ENCODE peak calls at places on chromosomes 4 and X, in five cellular contexts. F is SK-N-MC, Z is prostate gland, M is HCT116, U is GM23338. I is an unnamed sample.

GRCh38 chr4:119209077-119209476 is 3.4 kb upstream of the USP53 start:
- DNase-seq in M (peak), Z (no peak), F (no peak), U (no peak), I (no peak)

GRCh38 chrX:70264784-70265183 is 3.4 kb upstream of the ARR3 start:
- DNase-seq in U (peak), F (no peak), Z (no peak), M (no peak), I (no peak)

GRCh38 chrX:2487366-2487765 is 13.4 kb downstream of the DHRSX start:
- DNase-seq in Z (no peak), F (no peak), M (no peak), U (no peak), I (peak)

GRCh38 chr4:68734095-68734494 is 63.6 kb upstream of the UGT2B15 start:
- DNase-seq in M (no peak), F (no peak), U (no peak), Z (no peak), I (no peak)

GRCh38 chrX:122703762-122704161 is 480.3 kb upstream of the GRIA3 start:
- DNase-seq in U (peak), Z (no peak), M (no peak), F (no peak), I (no peak)

GRCh38 chr4:147362868-147363440 is 117.9 kb upstream of the EDNRA start:
- DNase-seq in M (no peak), Z (no peak), U (no peak), F (no peak), I (peak)

GRCh38 chr4:170127758-170128157 is 38.0 kb upstream of the AADAT start:
- DNase-seq in F (no peak), U (no peak), Z (no peak), M (no peak), I (no peak)

GRCh38 chr4:91936301-91936700 is 367.5 kb upstream of the GRID2 start:
- DNase-seq in M (no peak), F (peak), Z (no peak), U (no peak), I (no peak)

GRCh38 chrX:48961585-48962091 is 4.2 kb upstream of the OTUD5 start:
- DNase-seq in M (no peak), F (no peak), U (no peak), Z (no peak), I (no peak)

GRCh38 chr4:176622251-176622968 is 170.3 kb downstream of the VEGFC start:
- DNase-seq in M (no peak), Z (no peak), F (no peak), U (no peak), I (no peak)

GRCh38 chr4:47463235-47463956 is at the start of gene COMMD8:
- DNase-seq in F (peak), U (peak), Z (peak), M (peak), I (peak)
- TF ChIP-seq POLR2AphosphoS5 in F (peak), U (peak), Z (peak), M (peak), I (peak)

DNA sequence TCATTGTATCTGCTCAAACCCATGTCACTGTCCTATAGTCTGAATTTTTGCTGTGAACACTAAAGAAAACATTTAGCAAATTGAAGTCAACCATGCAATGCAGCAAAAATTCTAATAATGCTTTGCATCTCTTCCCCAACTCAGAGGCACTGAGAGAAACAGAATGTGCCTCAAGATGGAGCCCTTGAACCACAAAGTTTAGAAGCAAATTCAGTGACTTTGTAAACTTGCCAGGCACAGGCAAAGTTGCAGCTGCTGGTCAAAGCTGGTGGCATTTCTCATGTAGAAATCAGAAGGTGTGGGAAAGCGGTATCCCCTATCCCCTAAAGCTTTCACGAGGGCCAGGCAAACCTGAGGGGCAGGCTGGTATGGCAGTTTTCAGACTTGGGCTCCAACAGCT is 121.7 kb upstream of the DIPK2B start:
- DNase-seq in U (peak), M (peak), F (peak), Z (peak), I (no peak)
- TF ChIP-seq POLR2AphosphoS5 in U (no peak), M (no peak), F (no peak), Z (no peak), I (no peak)

GRCh38 chr4:42328978-42329377 is 68.3 kb upstream of the SHISA3 start:
- DNase-seq in U (no peak), Z (no peak), M (no peak), F (no peak), I (no peak)

GRCh38 chr4:42331040-42331439 is 66.2 kb upstream of the SHISA3 start:
- DNase-seq in U (no peak), Z (no peak), F (no peak), M (no peak), I (no peak)

GRCh38 chr4:42330291-42330690 is 67.0 kb upstream of the SHISA3 start:
- DNase-seq in F (no peak), Z (no peak), M (no peak), U (no peak), I (no peak)

GRCh38 chr4:42329421-42329820 is 67.9 kb upstream of the SHISA3 start:
- DNase-seq in Z (no peak), F (no peak), M (no peak), U (no peak), I (no peak)

DNA sequence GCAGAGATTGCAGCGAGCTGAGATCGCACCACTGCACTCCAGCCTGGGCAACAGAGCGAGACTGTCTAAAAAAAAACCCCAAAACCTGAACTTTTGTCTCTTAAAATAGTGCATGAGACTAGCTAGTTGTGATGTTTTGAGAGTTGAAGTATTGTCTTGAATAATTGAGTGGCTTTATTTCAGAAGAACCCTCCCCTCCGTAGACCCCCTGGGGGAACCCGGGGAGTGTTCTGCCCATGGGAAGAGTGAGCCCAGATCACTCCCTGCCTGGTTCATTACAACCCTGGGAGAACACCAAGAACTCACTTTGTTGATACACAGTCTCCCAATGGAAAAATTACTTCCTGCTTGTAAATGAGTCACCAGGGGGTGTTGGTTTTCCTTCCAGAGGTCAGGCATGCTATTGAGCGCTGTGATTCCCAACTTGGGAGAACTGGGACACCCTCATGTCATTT is 65.3 kb upstream of the SHISA3 start:
- DNase-seq in Z (no peak), F (no peak), U (no peak), M (peak), I (no peak)
- TF ChIP-seq POLR2AphosphoS5 in Z (peak), F (no peak), U (no peak), M (no peak), I (no peak)

DNA sequence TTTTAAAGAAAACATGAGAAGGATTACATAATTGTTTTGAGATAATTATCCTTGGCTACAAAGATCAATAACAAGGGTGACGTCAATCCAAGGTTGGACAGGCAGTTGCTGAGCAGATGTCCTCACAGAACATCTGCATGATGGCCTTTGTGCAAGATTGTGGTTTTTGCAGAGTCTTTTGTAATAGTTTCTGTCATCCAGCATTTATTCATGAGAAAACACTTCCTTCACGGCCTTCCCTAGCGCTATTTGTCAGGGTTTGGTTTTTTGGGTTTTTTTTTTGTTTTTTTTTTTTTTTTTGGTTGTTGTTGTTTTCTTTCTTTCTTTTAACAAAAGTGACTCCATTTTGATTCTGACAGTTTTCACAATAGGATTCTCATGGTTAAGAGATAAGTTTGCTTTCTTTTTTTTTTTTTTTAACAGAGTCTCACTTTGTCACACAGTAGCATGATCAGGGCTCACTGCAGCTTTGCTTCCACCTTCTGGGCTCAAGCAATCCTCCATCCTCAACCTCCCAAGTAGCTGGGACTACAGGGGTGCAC is 31.5 kb upstream of the ELF2 start:
- DNase-seq in Z (no peak), F (no peak), U (no peak), M (no peak), I (no peak)
- TF ChIP-seq POLR2AphosphoS5 in Z (peak), F (no peak), U (no peak), M (no peak), I (peak)

GRCh38 chrX:18422886-18423285 is 2.5 kb upstream of the CDKL5 start:
- DNase-seq in Z (no peak), F (no peak), U (no peak), M (no peak), I (no peak)

GRCh38 chrX:18428006-18428405 is 2.6 kb downstream of the CDKL5 start:
- DNase-seq in F (no peak), M (no peak), U (peak), Z (no peak), I (no peak)

GRCh38 chrX:18426004-18426320 is 554 bp downstream of the CDKL5 start:
- DNase-seq in U (peak), Z (no peak), M (no peak), F (no peak), I (no peak)

GRCh38 chrX:18424482-18425198 is 768 bp upstream of the CDKL5 start:
- DNase-seq in F (no peak), Z (no peak), M (no peak), U (peak), I (no peak)

DNA sequence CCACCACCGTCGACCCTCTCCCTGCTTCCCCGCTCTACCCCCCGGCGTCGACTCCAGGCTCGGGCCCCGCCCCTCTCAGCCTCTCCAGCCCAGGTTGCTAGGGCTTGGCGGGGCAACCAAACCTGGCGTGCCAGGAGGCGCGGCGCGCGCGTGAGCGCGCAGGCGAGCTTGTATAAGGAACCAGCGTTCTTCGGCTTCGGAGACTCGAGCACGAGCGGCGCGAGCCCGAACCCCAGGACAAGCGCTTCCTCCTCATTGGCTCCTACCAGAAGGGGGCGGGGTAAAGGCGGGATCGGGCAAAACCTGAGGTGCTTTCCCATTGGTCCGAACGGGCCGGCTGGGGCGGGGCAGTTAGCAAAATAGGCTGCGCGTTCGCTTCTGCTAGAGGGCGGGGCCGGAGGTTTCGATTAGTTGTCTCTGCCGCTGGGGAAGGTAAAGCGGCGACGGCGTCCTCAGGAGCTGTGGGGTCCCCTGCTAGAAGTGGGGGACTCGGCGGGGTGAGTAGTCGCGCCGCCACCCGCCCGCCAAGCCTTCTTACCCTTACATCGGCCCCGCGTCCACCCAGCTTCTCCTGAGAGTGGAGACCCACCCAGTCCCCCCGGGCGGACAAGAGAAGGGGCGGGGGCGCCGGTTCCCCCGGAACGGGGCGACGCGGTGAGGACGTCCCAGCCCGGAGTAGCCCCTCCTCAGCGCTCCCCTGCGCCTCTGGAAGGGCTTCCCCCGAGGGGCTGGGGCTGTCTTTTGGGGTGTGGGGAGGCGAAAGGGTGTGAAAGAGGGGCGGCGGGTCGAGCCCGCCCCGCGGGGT is at the start of gene CDKL5:
- DNase-seq in Z (peak), U (peak), M (peak), F (peak), I (peak)
- TF ChIP-seq POLR2AphosphoS5 in Z (peak), U (peak), M (peak), F (peak), I (peak)

DNA sequence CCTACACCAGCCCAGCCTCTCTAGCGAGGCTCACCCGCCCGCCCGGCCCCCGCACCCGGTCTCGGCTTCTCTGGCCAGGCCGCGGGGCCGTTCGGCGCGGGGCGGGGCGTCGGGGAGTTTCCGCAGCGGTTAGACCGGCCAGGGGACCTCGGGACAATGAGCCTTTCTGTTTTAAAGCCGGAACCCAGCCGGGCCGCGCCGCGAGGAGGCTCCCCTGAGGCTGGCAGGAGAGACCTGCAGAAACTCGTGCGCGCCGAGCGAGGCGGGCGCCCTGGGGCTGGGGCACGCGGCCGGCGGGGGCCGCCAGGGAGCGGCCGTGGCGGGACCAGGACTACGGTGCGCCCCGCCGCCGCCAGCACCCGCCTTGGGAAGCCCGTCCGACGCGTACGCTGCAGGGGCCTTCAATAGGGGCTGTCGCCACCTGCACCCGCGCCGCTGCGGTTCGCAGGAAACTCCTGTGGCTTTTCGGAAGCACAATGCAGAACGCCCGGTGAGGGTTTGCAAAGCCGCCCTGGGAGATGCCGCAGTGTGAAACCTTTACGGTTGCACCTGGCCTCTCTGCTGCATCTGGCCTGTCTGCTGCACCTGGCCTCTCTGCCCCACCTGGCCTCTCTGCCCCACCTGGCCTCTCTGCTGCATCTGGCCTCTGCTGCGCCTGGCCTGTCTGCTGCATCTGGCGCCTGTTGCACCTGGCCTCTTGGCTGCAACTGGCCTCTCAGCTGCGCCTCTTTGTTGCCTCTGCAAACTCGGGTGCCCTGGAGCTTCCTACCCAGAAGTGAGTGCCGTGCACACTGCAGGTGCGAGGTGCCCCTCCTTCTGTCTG is 63.9 kb downstream of the TRAPPC11 start:
- DNase-seq in F (no peak), Z (peak), U (peak), M (no peak), I (peak)
- TF ChIP-seq POLR2AphosphoS5 in F (no peak), Z (peak), U (no peak), M (no peak), I (peak)

GRCh38 chrX:125219852-125220251 is 99.8 kb upstream of the TEX13C start:
- DNase-seq in M (no peak), U (no peak), Z (no peak), F (no peak), I (no peak)
- TF ChIP-seq POLR2AphosphoS5 in M (no peak), U (no peak), Z (no peak), F (no peak), I (no peak)

GRCh38 chr4:161496-162284 is 37.4 kb downstream of the ZNF718 start:
- DNase-seq in M (no peak), Z (no peak), U (no peak), F (no peak), I (no peak)
- TF ChIP-seq POLR2AphosphoS5 in M (no peak), Z (no peak), U (no peak), F (no peak), I (no peak)

GRCh38 chr4:168831919-168832745 is 177.9 kb downstream of the CBR4 start:
- DNase-seq in F (no peak), M (peak), Z (peak), U (peak), I (peak)
- TF ChIP-seq POLR2AphosphoS5 in F (peak), M (peak), Z (peak), U (peak), I (peak)

DNA sequence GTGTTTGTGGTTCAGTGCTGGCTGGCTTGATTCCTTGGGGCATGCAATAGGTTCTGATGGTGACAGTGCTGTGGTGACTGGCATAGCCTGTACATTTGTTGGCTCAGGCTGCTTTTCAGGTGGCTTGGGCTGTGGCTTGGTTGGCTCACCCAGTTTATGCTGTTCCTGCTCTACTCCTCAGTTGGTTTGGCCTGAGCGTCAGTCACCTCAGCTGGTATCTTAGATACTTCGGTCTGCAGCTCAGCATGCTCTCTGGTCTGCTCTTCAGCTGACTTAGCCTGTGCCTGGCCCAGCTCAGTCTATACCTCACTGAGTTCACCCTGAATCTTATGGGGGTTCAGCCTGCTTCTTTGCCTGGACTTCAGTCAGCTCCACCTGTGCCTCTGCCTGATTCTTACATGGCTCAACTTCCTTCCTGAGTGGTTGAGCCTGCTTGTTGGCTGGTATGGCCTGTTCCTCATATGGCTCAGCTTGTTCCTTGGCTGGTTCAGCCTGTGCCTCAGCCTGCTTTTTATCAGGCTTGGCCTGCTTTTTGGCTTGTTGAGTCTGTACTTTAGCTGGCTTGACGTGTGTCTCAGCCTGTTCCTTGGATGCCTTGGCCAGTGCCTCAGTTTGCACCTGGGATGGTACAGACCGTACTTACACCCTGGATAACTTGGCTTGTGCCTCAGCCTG is 170.6 kb downstream of the MSN start:
- DNase-seq in Z (peak), F (no peak), U (no peak), M (no peak), I (no peak)
- TF ChIP-seq POLR2AphosphoS5 in Z (peak), F (no peak), U (no peak), M (no peak), I (no peak)